ENCODE peak calls at places on chromosomes 7 and 10, in four cellular contexts. E is colonic mucosa; Z is effector memory CD4-positive, alpha-beta T cell; J is hepatocyte. Q is an unnamed sample. For H3K9me3 and H3K4me1, the result is how much of the 10 kb centered on the place peaks cover.

GRCh38 chr7:76326646-76327233 is 24.3 kb downstream of the HSPB1 start:
- DNase-seq in E (no peak), Z (no peak), J (no peak), Q (no peak)

GRCh38 chr7:131600578-131600977 is 44.1 kb upstream of the PODXL start:
- DNase-seq in E (no peak), Z (no peak), J (no peak), Q (peak)

GRCh38 chr10:34205452-34205851 is 609.6 kb downstream of the PARD3 start:
- DNase-seq in E (no peak), Z (no peak), J (no peak), Q (no peak)

GRCh38 chr7:51764981-51765380 is 448.4 kb upstream of the COBL start:
- DNase-seq in E (peak), Z (no peak), J (peak), Q (no peak)

GRCh38 chr10:17232276-17232987 is 4.4 kb downstream of the VIM start:
- DNase-seq in E (no peak), Z (no peak), J (no peak), Q (no peak)

GRCh38 chr7:157692156-157693011 is 355.6 kb downstream of the DNAJB6 start:
- DNase-seq in E (no peak), Z (no peak), J (no peak), Q (no peak)

GRCh38 chr7:6615853-6616555 is 594 bp downstream of the ZNF853 start:
- DNase-seq in E (no peak), Z (no peak), J (peak), Q (peak)

GRCh38 chr10:70461397-70462348 is 16.9 kb upstream of the PALD1 start:
- DNase-seq in E (peak), Z (no peak), J (peak), Q (peak)

GRCh38 chr10:29470843-29471482 is 163.8 kb downstream of the SVIL start:
- DNase-seq in E (no peak), Z (no peak), J (peak), Q (no peak)

GRCh38 chr7:28996836-28997235 is 38.7 kb upstream of the TRIL start:
- DNase-seq in E (no peak), Z (no peak), J (no peak), Q (no peak)

GRCh38 chr7:146510088-146510680 is 393.6 kb downstream of the CNTNAP2 start:
- DNase-seq in E (no peak), Z (no peak), J (no peak), Q (no peak)
- H3K9me3 ChIP-seq in E (under half), Z (under half), J (under half), Q (under half)

GRCh38 chr7:129969881-129970446 is 17.2 kb upstream of the UBE2H start:
- DNase-seq in E (peak), Z (no peak), J (peak), Q (no peak)
- H3K4me3 ChIP-seq in E (no peak), Z (no peak), J (no peak), Q (no peak)

DNA sequence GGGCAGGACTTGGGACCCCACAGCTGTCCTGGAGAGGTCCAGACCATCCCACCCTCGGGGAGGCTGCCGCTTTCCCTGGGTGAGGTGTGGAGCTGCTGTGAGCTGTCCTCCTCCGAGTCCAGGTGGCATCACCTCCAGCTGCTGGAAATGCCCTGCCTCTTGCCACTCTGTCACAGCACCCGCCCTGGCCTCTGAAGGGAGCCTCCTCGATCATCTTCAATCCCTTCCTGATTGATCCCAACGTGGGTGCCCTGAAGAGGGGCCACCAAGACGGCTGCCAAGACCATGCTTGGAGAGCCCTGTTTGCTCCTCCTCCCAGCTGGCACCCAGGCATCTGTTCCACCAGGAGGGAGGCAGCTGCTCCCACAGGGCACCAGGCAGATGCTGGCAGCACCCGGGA is 4.6 kb downstream of the C10orf105 start:
- DNase-seq in E (no peak), Z (no peak), J (no peak), Q (no peak)
- H3K4me1 ChIP-seq in E (under half), Z (under half), J (under half), Q (under half)

GRCh38 chr7:159064816-159065130 is 79.9 kb downstream of the VIPR2 start:
- DNase-seq in E (no peak), Z (no peak), J (no peak), Q (no peak)

GRCh38 chr7:159064121-159064815 is 80.4 kb downstream of the VIPR2 start:
- DNase-seq in E (no peak), Z (no peak), J (no peak), Q (no peak)

GRCh38 chr7:159062596-159062995 is 82.1 kb downstream of the VIPR2 start:
- DNase-seq in E (no peak), Z (no peak), J (no peak), Q (no peak)

GRCh38 chr7:159061674-159062212 is 82.9 kb downstream of the VIPR2 start:
- DNase-seq in E (no peak), Z (no peak), J (peak), Q (peak)

DNA sequence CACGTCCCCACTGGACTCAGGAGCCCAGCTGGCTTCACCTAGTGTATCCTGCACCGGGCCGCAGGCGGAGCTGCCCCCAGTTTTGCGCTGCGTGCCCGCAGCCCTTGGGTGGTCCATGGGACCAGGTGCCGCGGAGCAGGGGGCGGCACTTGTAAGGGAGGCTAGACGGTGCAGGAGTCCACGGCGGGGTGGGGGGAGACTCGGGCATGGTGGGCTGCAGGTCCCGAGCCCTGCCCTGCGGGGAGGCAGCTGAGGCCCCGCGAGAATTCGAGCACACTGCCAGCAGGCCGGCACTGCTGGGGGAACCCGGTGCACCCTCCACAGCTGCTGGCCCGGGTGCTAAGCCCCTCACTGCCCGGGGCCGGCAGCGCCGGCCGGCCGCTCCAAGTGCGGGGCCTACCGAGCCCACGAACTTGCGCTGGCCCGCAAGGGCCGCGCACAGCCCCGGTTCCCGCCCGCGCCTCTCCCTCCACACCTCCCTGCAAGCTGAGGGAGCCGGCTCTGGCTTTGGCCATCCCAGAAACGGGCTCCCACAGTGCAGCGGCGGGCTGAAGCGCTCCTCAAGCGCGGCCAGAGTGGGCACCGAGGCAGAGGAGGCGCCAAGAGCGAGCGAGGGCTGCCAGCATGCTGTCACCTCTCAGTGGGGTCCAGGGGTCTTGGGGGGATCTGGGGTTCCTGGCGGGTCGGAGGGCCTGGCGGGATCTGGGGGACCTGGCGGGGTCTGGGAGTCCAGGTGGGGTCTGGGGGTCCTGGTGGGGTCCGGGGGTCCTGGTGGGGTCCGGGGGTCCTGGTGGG is 81.4 kb downstream of the VIPR2 start:
- DNase-seq in E (no peak), Z (no peak), J (no peak), Q (no peak)
- H3K9me3 ChIP-seq in E (under half), Z (under half), J (under half), Q (under half)

GRCh38 chr10:99368646-99369045 is 39.5 kb downstream of the CNNM1 start:
- DNase-seq in E (no peak), Z (no peak), J (no peak), Q (no peak)
- H3K4me3 ChIP-seq in E (no peak), Z (no peak), J (no peak), Q (no peak)

Q was measured in endodermal cell.